ENCODE peak calls at places on chromosome 5, in six cellular contexts. One of them, this sample, is unnamed.

GRCh38 chr5:154254886-154255285 is 64.4 kb downstream of the GALNT10 start:
- DNase-seq in astrocyte: no peak
- DNase-seq in H1: no peak
- DNase-seq in K562: no peak
- DNase-seq in neural progenitor cell: no peak
- DNase-seq in fibroblast of lung: no peak
- DNase-seq in this sample: no peak

GRCh38 chr5:142697356-142697807 is 11.5 kb upstream of the FGF1 start:
- DNase-seq in astrocyte: peak
- DNase-seq in H1: no peak
- DNase-seq in K562: no peak
- DNase-seq in neural progenitor cell: no peak
- DNase-seq in fibroblast of lung: peak
- DNase-seq in this sample: no peak

GRCh38 chr5:979100-979817 is 29.3 kb upstream of the NKD2 start:
- DNase-seq in astrocyte: no peak
- DNase-seq in H1: no peak
- DNase-seq in K562: no peak
- DNase-seq in neural progenitor cell: no peak
- DNase-seq in fibroblast of lung: no peak
- DNase-seq in this sample: no peak

GRCh38 chr5:891117-891836 is 1.3 kb downstream of the BRD9 start:
- DNase-seq in astrocyte: no peak
- DNase-seq in H1: no peak
- DNase-seq in K562: peak
- DNase-seq in neural progenitor cell: peak
- DNase-seq in fibroblast of lung: peak
- DNase-seq in this sample: peak

GRCh38 chr5:66306105-66306843 is 162.2 kb downstream of the SREK1 start:
- DNase-seq in astrocyte: peak
- DNase-seq in H1: peak
- DNase-seq in K562: peak
- DNase-seq in neural progenitor cell: peak
- DNase-seq in fibroblast of lung: peak
- DNase-seq in this sample: peak

GRCh38 chr5:111966290-111966689 is 209.3 kb upstream of the NREP start:
- DNase-seq in astrocyte: no peak
- DNase-seq in H1: no peak
- DNase-seq in K562: no peak
- DNase-seq in neural progenitor cell: no peak
- DNase-seq in fibroblast of lung: no peak
- DNase-seq in this sample: no peak

GRCh38 chr5:73007051-73007450 is 51.2 kb downstream of the FCHO2 start:
- DNase-seq in astrocyte: peak
- DNase-seq in H1: no peak
- DNase-seq in K562: no peak
- DNase-seq in neural progenitor cell: no peak
- DNase-seq in fibroblast of lung: peak
- DNase-seq in this sample: no peak

GRCh38 chr5:24773241-24773640 is 128.5 kb upstream of the CDH10 start:
- DNase-seq in astrocyte: peak
- DNase-seq in H1: no peak
- DNase-seq in K562: no peak
- DNase-seq in neural progenitor cell: no peak
- DNase-seq in fibroblast of lung: peak
- DNase-seq in this sample: no peak

GRCh38 chr5:159210306-159210722 is 961 bp upstream of the RNF145 start:
- DNase-seq in astrocyte: no peak
- DNase-seq in H1: no peak
- DNase-seq in K562: peak
- DNase-seq in neural progenitor cell: no peak
- DNase-seq in fibroblast of lung: no peak
- DNase-seq in this sample: peak

GRCh38 chr5:174419523-174420132 is 304.8 kb upstream of the MSX2 start:
- DNase-seq in astrocyte: peak
- DNase-seq in H1: peak
- DNase-seq in K562: peak
- DNase-seq in neural progenitor cell: peak
- DNase-seq in fibroblast of lung: peak
- DNase-seq in this sample: peak

GRCh38 chr5:125257057-125257970 is 510.9 kb upstream of the ZNF608 start:
- DNase-seq in astrocyte: peak
- DNase-seq in H1: no peak
- DNase-seq in K562: no peak
- DNase-seq in neural progenitor cell: no peak
- DNase-seq in fibroblast of lung: peak
- DNase-seq in this sample: no peak

GRCh38 chr5:59276886-59277514 is 616.5 kb downstream of the PDE4D start:
- DNase-seq in astrocyte: no peak
- DNase-seq in H1: no peak
- DNase-seq in K562: no peak
- DNase-seq in neural progenitor cell: no peak
- DNase-seq in fibroblast of lung: peak
- DNase-seq in this sample: no peak

GRCh38 chr5:79816014-79816413 is 126.4 kb downstream of the CMYA5 start:
- DNase-seq in astrocyte: no peak
- DNase-seq in H1: no peak
- DNase-seq in K562: peak
- DNase-seq in neural progenitor cell: no peak
- DNase-seq in fibroblast of lung: no peak
- DNase-seq in this sample: no peak

GRCh38 chr5:171342362-171343111 is 33.5 kb downstream of the TLX3 start:
- DNase-seq in astrocyte: peak
- DNase-seq in H1: peak
- DNase-seq in K562: peak
- DNase-seq in neural progenitor cell: peak
- DNase-seq in fibroblast of lung: peak
- DNase-seq in this sample: peak

GRCh38 chr5:155394727-155395126 is 381.2 kb downstream of the KIF4B start:
- DNase-seq in astrocyte: no peak
- DNase-seq in H1: no peak
- DNase-seq in K562: no peak
- DNase-seq in neural progenitor cell: no peak
- DNase-seq in fibroblast of lung: no peak
- DNase-seq in this sample: no peak

DNA sequence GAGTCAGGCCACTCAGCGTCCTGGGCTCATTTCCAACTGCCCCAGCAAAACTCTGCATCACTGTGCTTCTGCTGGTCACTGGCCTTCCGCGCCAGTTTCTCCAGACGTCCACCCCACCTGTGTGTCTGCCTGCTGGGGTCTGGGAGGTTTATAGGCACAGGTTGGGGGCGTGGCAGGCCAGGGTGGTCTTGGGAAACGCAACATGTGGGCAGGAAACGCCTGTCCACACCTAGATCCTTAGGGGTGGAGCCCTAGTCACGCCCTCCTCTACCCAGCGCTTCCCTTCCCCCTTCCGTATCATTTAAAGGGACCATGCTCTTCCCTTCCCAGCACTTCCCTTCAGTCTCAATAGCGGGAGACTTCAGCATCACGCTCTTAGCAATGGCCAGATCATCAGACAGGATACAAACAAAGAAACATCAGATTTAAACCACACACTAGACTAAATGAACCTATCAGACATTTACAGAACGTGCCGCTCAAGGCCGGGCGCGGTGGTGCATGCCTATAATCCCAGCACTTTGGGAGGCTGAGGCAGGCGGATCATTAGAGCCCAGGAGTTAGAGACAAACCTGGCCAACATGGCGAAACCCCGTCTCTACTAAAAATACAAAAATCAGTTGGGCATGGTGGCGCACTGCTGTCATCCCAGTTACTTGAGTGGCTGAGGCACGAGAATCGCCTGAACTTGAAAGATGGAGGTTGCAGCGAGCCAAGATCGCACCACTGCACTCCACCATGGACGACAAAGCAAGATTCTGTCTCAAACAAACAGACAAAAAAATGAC is 11.8 kb upstream of the BTNL9 start:
- DNase-seq in astrocyte: no peak
- DNase-seq in H1: peak
- DNase-seq in K562: peak
- DNase-seq in neural progenitor cell: peak
- DNase-seq in fibroblast of lung: no peak
- DNase-seq in this sample: no peak
- H3K9ac ChIP-seq in astrocyte: no peak
- H3K9ac ChIP-seq in H1: no peak
- H3K9ac ChIP-seq in K562: peak
- H3K9ac ChIP-seq in neural progenitor cell: no peak
- H3K9ac ChIP-seq in fibroblast of lung: no peak
- H3K9ac ChIP-seq in this sample: no peak

GRCh38 chr5:139638090-139638735 is 9.9 kb upstream of the CXXC5 start:
- DNase-seq in astrocyte: peak
- DNase-seq in H1: peak
- DNase-seq in K562: peak
- DNase-seq in neural progenitor cell: peak
- DNase-seq in fibroblast of lung: peak
- DNase-seq in this sample: peak
- H3K27ac ChIP-seq in astrocyte: peak
- H3K27ac ChIP-seq in H1: peak
- H3K27ac ChIP-seq in K562: peak
- H3K27ac ChIP-seq in neural progenitor cell: no peak
- H3K27ac ChIP-seq in fibroblast of lung: peak
- H3K27ac ChIP-seq in this sample: peak

GRCh38 chr5:34903260-34903659 is 12.0 kb downstream of the RAD1 start:
- DNase-seq in astrocyte: no peak
- DNase-seq in H1: no peak
- DNase-seq in K562: no peak
- DNase-seq in neural progenitor cell: no peak
- DNase-seq in fibroblast of lung: no peak
- DNase-seq in this sample: no peak

GRCh38 chr5:34900660-34901059 is 14.6 kb downstream of the RAD1 start:
- DNase-seq in astrocyte: no peak
- DNase-seq in H1: no peak
- DNase-seq in K562: no peak
- DNase-seq in neural progenitor cell: no peak
- DNase-seq in fibroblast of lung: no peak
- DNase-seq in this sample: no peak

DNA sequence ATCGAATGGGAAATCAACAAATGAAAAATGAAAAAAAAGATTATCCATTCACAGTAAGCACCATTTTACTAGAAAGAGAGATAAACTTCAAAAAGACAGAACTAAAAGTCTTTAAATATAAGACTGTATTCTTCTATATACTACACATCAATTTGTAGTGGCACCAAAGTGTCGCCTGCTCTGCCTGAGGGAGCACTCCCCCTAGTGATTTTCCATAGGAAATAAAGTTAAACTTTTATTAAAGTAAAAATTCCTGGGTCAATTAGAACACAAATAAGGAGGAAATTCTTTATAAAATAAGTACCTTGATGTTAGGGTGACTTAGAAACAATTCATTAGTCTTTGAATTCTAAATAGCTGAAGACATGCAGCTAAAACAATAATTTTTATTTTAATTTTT is 9.7 kb downstream of the RAD1 start:
- DNase-seq in astrocyte: no peak
- DNase-seq in H1: no peak
- DNase-seq in K562: no peak
- DNase-seq in neural progenitor cell: no peak
- DNase-seq in fibroblast of lung: peak
- DNase-seq in this sample: no peak
- H3K9ac ChIP-seq in astrocyte: no peak
- H3K9ac ChIP-seq in H1: no peak
- H3K9ac ChIP-seq in K562: no peak
- H3K9ac ChIP-seq in neural progenitor cell: no peak
- H3K9ac ChIP-seq in fibroblast of lung: no peak
- H3K9ac ChIP-seq in this sample: no peak

DNA sequence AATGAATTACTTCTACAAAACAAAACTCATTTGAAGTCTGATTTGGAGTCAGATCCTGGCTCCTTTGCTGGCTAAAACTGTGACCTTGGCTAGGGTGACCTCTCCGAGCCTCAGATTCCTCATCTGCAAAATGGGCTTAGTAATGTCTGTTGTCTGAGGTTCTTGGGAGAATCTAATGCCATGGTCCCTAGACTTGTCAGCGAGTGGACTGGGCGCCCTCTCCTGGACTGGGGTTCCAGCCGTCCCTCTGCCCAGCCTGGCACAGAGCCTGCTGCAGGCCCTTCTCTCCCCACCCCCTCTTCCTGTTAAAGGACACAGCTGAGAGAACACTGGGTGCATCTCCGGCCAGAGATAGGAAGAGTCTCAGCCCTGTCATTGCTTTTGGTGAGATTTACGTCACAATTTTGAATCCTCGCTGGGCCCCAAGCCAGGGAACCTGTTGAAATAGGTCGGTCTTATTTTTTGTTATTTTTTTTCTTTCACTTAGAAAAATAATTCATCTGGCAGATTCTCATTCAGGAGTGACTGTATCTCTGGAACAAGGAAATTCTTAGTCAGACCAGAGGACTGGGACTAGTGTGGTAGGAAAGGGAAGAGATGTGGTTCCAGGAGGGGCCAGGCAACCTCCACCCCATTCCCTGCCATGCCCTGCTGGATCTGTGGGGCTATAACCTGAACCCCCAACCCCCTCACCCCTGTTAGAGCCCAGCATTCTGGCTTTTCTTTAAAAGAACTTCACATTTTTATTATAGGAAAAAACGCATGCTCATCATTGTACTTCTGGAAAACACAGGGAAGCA is 48.2 kb upstream of the RPL26L1 start:
- DNase-seq in astrocyte: peak
- DNase-seq in H1: peak
- DNase-seq in K562: no peak
- DNase-seq in neural progenitor cell: peak
- DNase-seq in fibroblast of lung: peak
- DNase-seq in this sample: peak
- H3K27ac ChIP-seq in astrocyte: peak
- H3K27ac ChIP-seq in H1: no peak
- H3K27ac ChIP-seq in K562: no peak
- H3K27ac ChIP-seq in neural progenitor cell: no peak
- H3K27ac ChIP-seq in fibroblast of lung: peak
- H3K27ac ChIP-seq in this sample: no peak

GRCh38 chr5:139662617-139663016 is 14.5 kb downstream of the CXXC5 start:
- DNase-seq in astrocyte: no peak
- DNase-seq in H1: no peak
- DNase-seq in K562: no peak
- DNase-seq in neural progenitor cell: no peak
- DNase-seq in fibroblast of lung: no peak
- DNase-seq in this sample: no peak
- H3K9ac ChIP-seq in astrocyte: no peak
- H3K9ac ChIP-seq in H1: no peak
- H3K9ac ChIP-seq in K562: no peak
- H3K9ac ChIP-seq in neural progenitor cell: no peak
- H3K9ac ChIP-seq in fibroblast of lung: no peak
- H3K9ac ChIP-seq in this sample: no peak

DNA sequence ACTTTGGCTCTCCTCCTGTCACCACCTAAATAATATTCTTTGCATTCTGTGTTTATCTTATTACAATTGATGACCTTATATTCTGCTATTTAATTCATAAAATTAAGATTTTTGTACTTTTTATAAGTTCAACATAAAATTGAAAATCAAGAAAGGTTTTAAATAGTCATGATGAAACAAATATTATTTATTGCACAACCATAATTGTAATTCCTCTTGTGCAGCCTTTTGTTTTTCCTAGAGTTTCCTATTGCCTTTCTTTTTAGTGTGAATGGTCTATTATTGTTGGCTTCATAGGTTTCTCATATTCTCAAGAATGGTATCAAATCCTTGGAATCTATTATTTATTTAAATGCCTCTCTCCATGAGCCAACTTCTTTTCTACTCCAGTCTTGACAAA is 117.9 kb downstream of the TMEM161B start:
- DNase-seq in astrocyte: no peak
- DNase-seq in H1: no peak
- DNase-seq in K562: no peak
- DNase-seq in neural progenitor cell: no peak
- DNase-seq in fibroblast of lung: no peak
- DNase-seq in this sample: no peak
- H3K27ac ChIP-seq in astrocyte: no peak
- H3K27ac ChIP-seq in H1: no peak
- H3K27ac ChIP-seq in K562: no peak
- H3K27ac ChIP-seq in neural progenitor cell: no peak
- H3K27ac ChIP-seq in fibroblast of lung: no peak
- H3K27ac ChIP-seq in this sample: no peak

This sample was measured in colonic mucosa.